ENCODE peak calls at places on chromosomes 7 and 10, in nine cellular contexts. N is non-pigmented ciliary epithelial cell; H is transverse colon; D is right atrium auricular region; R is stimulated activated CD4-positive, alpha-beta T cell treated with anti-CD3 and anti-CD28 coated beads, Interleukin-2, amount 100 ng/mL, for 24 hours; Q is GF-D8; T is T-helper 9 cell; Y is occipital lobe; I is Calu3. B is an unnamed sample.

GRCh38 chr7:7329321-7329720 is 147.0 kb downstream of the C1GALT1 start:
- DNase-seq in R (no peak), H (no peak), T (no peak), D (no peak), Y (no peak), I (no peak), Q (no peak), N (no peak), B (no peak)

GRCh38 chr10:75599875-75600648 is 168.6 kb downstream of the LRMDA start:
- DNase-seq in Q (no peak), Y (no peak), I (no peak), N (no peak), H (no peak), D (no peak), T (no peak), R (no peak), B (no peak)

GRCh38 chr7:22432203-22432718 is 67.7 kb downstream of the STEAP1B start:
- DNase-seq in R (no peak), I (no peak), D (no peak), H (no peak), Y (no peak), Q (no peak), N (no peak), T (no peak), B (no peak)

GRCh38 chr7:156220701-156221100 is 408.4 kb upstream of the SHH start:
- DNase-seq in T (no peak), I (no peak), R (no peak), Q (no peak), Y (no peak), H (no peak), D (peak; percentile 46), N (no peak), B (no peak)

GRCh38 chr7:2381881-2382509 is 21.4 kb upstream of the CHST12 start:
- DNase-seq in R (no peak), D (no peak), T (no peak), H (no peak), Y (no peak), Q (no peak), N (no peak), I (no peak), B (peak; percentile 31)

GRCh38 chr10:103820101-103821062 is 35.0 kb downstream of the SH3PXD2A start:
- DNase-seq in N (no peak), T (no peak), R (no peak), I (no peak), Y (no peak), H (peak; percentile 56), D (peak; percentile 82), Q (no peak), B (no peak)

GRCh38 chr10:121368347-121369025 is 229.8 kb downstream of the FGFR2 start:
- DNase-seq in T (no peak), D (no peak), I (no peak), N (no peak), R (no peak), Q (no peak), H (no peak), Y (no peak), B (no peak)

GRCh38 chr10:34780818-34781380 is 34.2 kb downstream of the PARD3 start:
- DNase-seq in N (no peak), Q (no peak), H (no peak), R (no peak), I (no peak), Y (no peak), D (no peak), T (no peak), B (no peak)

GRCh38 chr7:144404911-144405310 is 1.4 kb upstream of the NOBOX start:
- DNase-seq in I (no peak), N (no peak), Q (no peak), R (no peak), T (no peak), Y (no peak), H (no peak), D (peak; percentile 9), B (no peak)

GRCh38 chr7:17625038-17625437 is 315.3 kb downstream of the SNX13 start:
- DNase-seq in N (peak; percentile 86), Q (no peak), D (no peak), R (no peak), H (no peak), Y (no peak), I (no peak), T (no peak), B (no peak)

GRCh38 chr7:105019269-105019668 is 5.3 kb downstream of the KMT2E start:
- DNase-seq in Y (no peak), R (no peak), H (no peak), N (no peak), Q (no peak), D (no peak), I (no peak), T (no peak), B (no peak)